ENCODE peak calls at places on chromosomes 1 and 21, in six cellular contexts. One of them, this sample, is unnamed. For H3K4me1, the result is how much of the 10 kb centered on the place peaks cover.

GRCh38 chr1:112589766-112590165 is 29.2 kb downstream of the ST7L start:
- DNase-seq in upper lobe of right lung: no peak
- DNase-seq in cardiac muscle cell: no peak
- DNase-seq in left ventricle myocardium inferior: no peak
- DNase-seq in tibial artery: no peak
- DNase-seq in pancreas: no peak
- DNase-seq in this sample: no peak

GRCh38 chr1:174815474-174815908 is 184.3 kb upstream of the CACYBP start:
- DNase-seq in upper lobe of right lung: no peak
- DNase-seq in cardiac muscle cell: no peak
- DNase-seq in left ventricle myocardium inferior: no peak
- DNase-seq in tibial artery: no peak
- DNase-seq in pancreas: no peak
- DNase-seq in this sample: no peak

GRCh38 chr1:153212201-153212600 is 5.2 kb upstream of the PRR9 start:
- DNase-seq in upper lobe of right lung: no peak
- DNase-seq in cardiac muscle cell: no peak
- DNase-seq in left ventricle myocardium inferior: no peak
- DNase-seq in tibial artery: no peak
- DNase-seq in pancreas: no peak
- DNase-seq in this sample: no peak

GRCh38 chr1:185483647-185484450 is 166.8 kb upstream of the IVNS1ABP start:
- DNase-seq in upper lobe of right lung: no peak
- DNase-seq in cardiac muscle cell: peak
- DNase-seq in left ventricle myocardium inferior: no peak
- DNase-seq in tibial artery: no peak
- DNase-seq in pancreas: no peak
- DNase-seq in this sample: no peak

GRCh38 chr1:20476260-20477038 is 9.6 kb downstream of the CAMK2N1 start:
- DNase-seq in upper lobe of right lung: no peak
- DNase-seq in cardiac muscle cell: no peak
- DNase-seq in left ventricle myocardium inferior: peak
- DNase-seq in tibial artery: no peak
- DNase-seq in pancreas: peak
- DNase-seq in this sample: peak

GRCh38 chr21:25759573-25759972 is 24.8 kb downstream of the GABPA start:
- DNase-seq in upper lobe of right lung: no peak
- DNase-seq in cardiac muscle cell: no peak
- DNase-seq in left ventricle myocardium inferior: no peak
- DNase-seq in tibial artery: no peak
- DNase-seq in pancreas: no peak
- DNase-seq in this sample: no peak

GRCh38 chr21:41845310-41846032 is 33.7 kb downstream of the PRDM15 start:
- DNase-seq in upper lobe of right lung: peak
- DNase-seq in cardiac muscle cell: no peak
- DNase-seq in left ventricle myocardium inferior: no peak
- DNase-seq in tibial artery: no peak
- DNase-seq in pancreas: no peak
- DNase-seq in this sample: no peak

GRCh38 chr1:229199892-229200291 is 71.0 kb upstream of the RAB4A start:
- DNase-seq in upper lobe of right lung: peak
- DNase-seq in cardiac muscle cell: no peak
- DNase-seq in left ventricle myocardium inferior: no peak
- DNase-seq in tibial artery: no peak
- DNase-seq in pancreas: no peak
- DNase-seq in this sample: no peak

GRCh38 chr1:157893681-157894080 is 52.1 kb upstream of the CD5L start:
- DNase-seq in upper lobe of right lung: no peak
- DNase-seq in cardiac muscle cell: no peak
- DNase-seq in left ventricle myocardium inferior: no peak
- DNase-seq in tibial artery: no peak
- DNase-seq in pancreas: no peak
- DNase-seq in this sample: no peak

GRCh38 chr1:243264718-243265117 is 8.9 kb downstream of the SDCCAG8 start:
- DNase-seq in upper lobe of right lung: no peak
- DNase-seq in cardiac muscle cell: no peak
- DNase-seq in left ventricle myocardium inferior: no peak
- DNase-seq in tibial artery: no peak
- DNase-seq in pancreas: no peak
- DNase-seq in this sample: no peak

GRCh38 chr1:56481140-56481694 is 98.1 kb downstream of the PLPP3 start:
- DNase-seq in upper lobe of right lung: no peak
- DNase-seq in cardiac muscle cell: no peak
- DNase-seq in left ventricle myocardium inferior: no peak
- DNase-seq in tibial artery: no peak
- DNase-seq in pancreas: no peak
- DNase-seq in this sample: no peak

GRCh38 chr1:20322081-20322824 is 31.6 kb downstream of the VWA5B1 start:
- DNase-seq in upper lobe of right lung: peak
- DNase-seq in cardiac muscle cell: no peak
- DNase-seq in left ventricle myocardium inferior: no peak
- DNase-seq in tibial artery: no peak
- DNase-seq in pancreas: no peak
- DNase-seq in this sample: no peak

GRCh38 chr1:153071511-153071910 is at the start of gene SPRR2B:
- DNase-seq in upper lobe of right lung: no peak
- DNase-seq in cardiac muscle cell: no peak
- DNase-seq in left ventricle myocardium inferior: no peak
- DNase-seq in tibial artery: no peak
- DNase-seq in pancreas: no peak
- DNase-seq in this sample: no peak

GRCh38 chr1:96998466-96998865 is 276.9 kb downstream of the PTBP2 start:
- DNase-seq in upper lobe of right lung: no peak
- DNase-seq in cardiac muscle cell: no peak
- DNase-seq in left ventricle myocardium inferior: no peak
- DNase-seq in tibial artery: no peak
- DNase-seq in pancreas: no peak
- DNase-seq in this sample: no peak

GRCh38 chr1:70284366-70284765 is 63.2 kb downstream of the SRSF11 start:
- DNase-seq in upper lobe of right lung: no peak
- DNase-seq in cardiac muscle cell: no peak
- DNase-seq in left ventricle myocardium inferior: no peak
- DNase-seq in tibial artery: no peak
- DNase-seq in pancreas: no peak
- DNase-seq in this sample: no peak

GRCh38 chr1:168442931-168443330 is 100.9 kb downstream of the XCL2 start:
- DNase-seq in upper lobe of right lung: no peak
- DNase-seq in cardiac muscle cell: no peak
- DNase-seq in left ventricle myocardium inferior: no peak
- DNase-seq in tibial artery: no peak
- DNase-seq in pancreas: no peak
- DNase-seq in this sample: no peak

GRCh38 chr1:172531846-172532699 is 877 bp upstream of the SUCO start:
- DNase-seq in upper lobe of right lung: peak
- DNase-seq in cardiac muscle cell: peak
- DNase-seq in left ventricle myocardium inferior: peak
- DNase-seq in tibial artery: peak
- DNase-seq in pancreas: peak
- DNase-seq in this sample: peak

GRCh38 chr1:108068141-108068540 is 103.2 kb upstream of the VAV3 start:
- DNase-seq in upper lobe of right lung: no peak
- DNase-seq in cardiac muscle cell: no peak
- DNase-seq in left ventricle myocardium inferior: no peak
- DNase-seq in tibial artery: no peak
- DNase-seq in pancreas: no peak
- DNase-seq in this sample: no peak

GRCh38 chr1:171160611-171161354 is 24.3 kb upstream of the FMO2 start:
- DNase-seq in upper lobe of right lung: no peak
- DNase-seq in cardiac muscle cell: no peak
- DNase-seq in left ventricle myocardium inferior: no peak
- DNase-seq in tibial artery: no peak
- DNase-seq in pancreas: no peak
- DNase-seq in this sample: no peak

GRCh38 chr1:30232288-30232899 is 491.0 kb downstream of the MATN1 start:
- DNase-seq in upper lobe of right lung: no peak
- DNase-seq in cardiac muscle cell: peak
- DNase-seq in left ventricle myocardium inferior: no peak
- DNase-seq in tibial artery: no peak
- DNase-seq in pancreas: no peak
- DNase-seq in this sample: no peak

GRCh38 chr1:77639056-77639455 is 43.4 kb downstream of the ZZZ3 start:
- DNase-seq in upper lobe of right lung: no peak
- DNase-seq in cardiac muscle cell: no peak
- DNase-seq in left ventricle myocardium inferior: no peak
- DNase-seq in tibial artery: no peak
- DNase-seq in pancreas: no peak
- DNase-seq in this sample: no peak

GRCh38 chr1:6071219-6071618 is 25.5 kb downstream of the KCNAB2 start:
- DNase-seq in upper lobe of right lung: no peak
- DNase-seq in cardiac muscle cell: no peak
- DNase-seq in left ventricle myocardium inferior: no peak
- DNase-seq in tibial artery: no peak
- DNase-seq in pancreas: no peak
- DNase-seq in this sample: no peak

GRCh38 chr1:114083186-114083585 is 70.5 kb downstream of the SYT6 start:
- DNase-seq in upper lobe of right lung: no peak
- DNase-seq in cardiac muscle cell: no peak
- DNase-seq in left ventricle myocardium inferior: no peak
- DNase-seq in tibial artery: no peak
- DNase-seq in pancreas: no peak
- DNase-seq in this sample: no peak

GRCh38 chr1:53349369-53349705 is 21.5 kb upstream of the LRP8 start:
- DNase-seq in upper lobe of right lung: peak
- DNase-seq in cardiac muscle cell: no peak
- DNase-seq in left ventricle myocardium inferior: no peak
- DNase-seq in tibial artery: peak
- DNase-seq in pancreas: no peak
- DNase-seq in this sample: no peak
- H3K4me3 ChIP-seq in upper lobe of right lung: no peak
- H3K4me3 ChIP-seq in cardiac muscle cell: no peak
- H3K4me3 ChIP-seq in left ventricle myocardium inferior: no peak
- H3K4me3 ChIP-seq in tibial artery: no peak
- H3K4me3 ChIP-seq in pancreas: no peak
- H3K4me3 ChIP-seq in this sample: no peak

GRCh38 chr1:2267051-2267830 is 39.1 kb downstream of the SKI start:
- DNase-seq in upper lobe of right lung: no peak
- DNase-seq in cardiac muscle cell: no peak
- DNase-seq in left ventricle myocardium inferior: no peak
- DNase-seq in tibial artery: no peak
- DNase-seq in pancreas: no peak
- DNase-seq in this sample: no peak

GRCh38 chr1:2269193-2269921 is 41.2 kb downstream of the SKI start:
- DNase-seq in upper lobe of right lung: no peak
- DNase-seq in cardiac muscle cell: no peak
- DNase-seq in left ventricle myocardium inferior: no peak
- DNase-seq in tibial artery: no peak
- DNase-seq in pancreas: peak
- DNase-seq in this sample: no peak

GRCh38 chr1:2268285-2269056 is 40.4 kb downstream of the SKI start:
- DNase-seq in upper lobe of right lung: no peak
- DNase-seq in cardiac muscle cell: no peak
- DNase-seq in left ventricle myocardium inferior: no peak
- DNase-seq in tibial artery: no peak
- DNase-seq in pancreas: peak
- DNase-seq in this sample: peak

GRCh38 chr1:2266301-2266967 is 38.3 kb downstream of the SKI start:
- DNase-seq in upper lobe of right lung: no peak
- DNase-seq in cardiac muscle cell: no peak
- DNase-seq in left ventricle myocardium inferior: no peak
- DNase-seq in tibial artery: no peak
- DNase-seq in pancreas: peak
- DNase-seq in this sample: no peak

GRCh38 chr1:2267862-2268261 is 39.7 kb downstream of the SKI start:
- DNase-seq in upper lobe of right lung: no peak
- DNase-seq in cardiac muscle cell: no peak
- DNase-seq in left ventricle myocardium inferior: no peak
- DNase-seq in tibial artery: no peak
- DNase-seq in pancreas: peak
- DNase-seq in this sample: no peak
- H3K4me1 ChIP-seq in upper lobe of right lung: half or more
- H3K4me1 ChIP-seq in cardiac muscle cell: under half
- H3K4me1 ChIP-seq in left ventricle myocardium inferior: half or more
- H3K4me1 ChIP-seq in tibial artery: half or more
- H3K4me1 ChIP-seq in pancreas: under half
- H3K4me1 ChIP-seq in this sample: under half

DNA sequence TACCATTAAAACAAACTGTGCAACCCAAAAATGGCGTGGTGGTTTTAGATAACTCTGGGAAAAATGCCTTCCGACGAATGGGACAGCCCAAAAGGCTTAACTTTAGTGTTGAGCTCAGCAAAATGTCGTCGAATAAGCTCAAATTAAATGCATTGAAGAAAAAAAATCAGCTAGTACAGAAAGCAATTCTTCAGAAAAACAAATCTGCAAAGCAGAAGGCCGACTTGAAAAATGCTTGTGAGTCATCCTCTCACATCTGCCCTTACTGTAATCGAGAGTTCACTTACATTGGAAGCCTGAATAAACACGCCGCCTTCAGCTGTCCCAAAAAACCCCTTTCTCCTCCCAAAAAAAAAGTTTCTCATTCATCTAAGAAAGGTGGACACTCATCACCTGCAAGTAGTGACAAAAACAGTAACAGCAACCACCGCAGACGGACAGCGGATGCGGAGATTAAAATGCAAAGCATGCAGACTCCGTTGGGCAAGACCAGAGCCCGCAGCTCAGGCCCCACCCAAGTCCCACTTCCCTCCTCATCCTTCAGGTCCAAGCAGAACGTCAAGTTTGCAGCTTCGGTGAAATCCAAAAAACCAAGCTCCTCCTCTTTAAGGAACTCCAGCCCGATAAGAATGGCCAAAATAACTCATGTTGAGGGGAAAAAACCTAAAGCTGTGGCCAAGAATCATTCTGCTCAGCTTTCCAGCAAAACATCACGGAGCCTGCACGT is 82.1 kb downstream of the PRDM2 start:
- DNase-seq in upper lobe of right lung: no peak
- DNase-seq in cardiac muscle cell: no peak
- DNase-seq in left ventricle myocardium inferior: no peak
- DNase-seq in tibial artery: no peak
- DNase-seq in pancreas: no peak
- DNase-seq in this sample: no peak
- H3K4me3 ChIP-seq in upper lobe of right lung: peak
- H3K4me3 ChIP-seq in cardiac muscle cell: no peak
- H3K4me3 ChIP-seq in left ventricle myocardium inferior: no peak
- H3K4me3 ChIP-seq in tibial artery: peak
- H3K4me3 ChIP-seq in pancreas: no peak
- H3K4me3 ChIP-seq in this sample: peak

DNA sequence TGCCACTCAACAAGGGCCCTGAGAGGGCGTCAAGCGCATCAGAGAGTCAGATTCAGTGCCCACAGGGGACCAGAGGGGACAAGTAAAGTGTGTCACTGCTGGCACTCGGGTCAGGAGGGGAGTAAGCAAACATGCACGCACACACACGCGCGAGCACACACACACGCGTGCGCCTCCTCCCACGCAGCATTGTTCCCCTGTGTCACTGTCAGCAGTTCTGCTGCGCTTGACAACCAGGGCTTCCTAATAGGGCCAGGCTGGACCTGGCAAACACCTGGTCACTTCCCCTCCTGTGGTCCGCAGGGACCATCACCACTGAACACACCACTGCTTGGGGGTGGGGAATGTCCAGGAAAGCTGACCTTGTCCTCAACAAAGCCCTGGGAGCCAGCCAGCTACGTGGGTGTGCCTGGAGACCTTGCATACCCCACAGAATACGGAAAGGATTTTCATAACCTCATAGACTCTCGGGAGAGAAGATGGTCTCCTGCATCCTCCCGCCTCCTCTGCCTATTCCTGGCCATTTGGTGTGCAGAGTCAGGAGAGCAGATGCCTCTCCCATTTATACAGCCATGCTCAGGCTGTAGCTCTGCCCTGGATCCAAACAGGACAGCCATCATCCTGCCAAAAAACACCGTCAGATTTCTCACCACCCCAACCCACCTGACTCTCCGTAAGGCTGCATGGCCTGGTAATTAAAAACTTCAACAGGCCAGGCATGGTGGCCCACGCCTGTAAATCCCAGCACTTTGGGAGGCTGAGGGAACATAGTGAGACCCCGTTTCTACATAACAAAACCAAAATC is 73.2 kb downstream of the SSBP3 start:
- DNase-seq in upper lobe of right lung: no peak
- DNase-seq in cardiac muscle cell: no peak
- DNase-seq in left ventricle myocardium inferior: peak
- DNase-seq in tibial artery: no peak
- DNase-seq in pancreas: no peak
- DNase-seq in this sample: peak
- H3K4me1 ChIP-seq in upper lobe of right lung: half or more
- H3K4me1 ChIP-seq in cardiac muscle cell: half or more
- H3K4me1 ChIP-seq in left ventricle myocardium inferior: half or more
- H3K4me1 ChIP-seq in tibial artery: half or more
- H3K4me1 ChIP-seq in pancreas: under half
- H3K4me1 ChIP-seq in this sample: half or more

This sample was measured in heart left ventricle.